ENCODE peak calls at places on chromosomes 7 and 10, in four cellular contexts. Y is tibial artery, A is right cardiac atrium, Q is GM23338. X is an unnamed sample. For H3K4me1, the result is how much of the 10 kb centered on the place peaks cover.

GRCh38 chr10:11789956-11790355 is 33.2 kb upstream of the PROSER2 start:
- DNase-seq in Y (no peak), Q (no peak), A (no peak), X (no peak)

GRCh38 chr10:69517271-69517848 is 55.9 kb downstream of the NEUROG3 start:
- DNase-seq in Q (no peak), Y (no peak), A (no peak), X (peak)

GRCh38 chr7:134290286-134290685 is 26.4 kb downstream of the SLC35B4 start:
- DNase-seq in Y (no peak), A (no peak), Q (no peak), X (no peak)

GRCh38 chr10:12130237-12130872 is 878 bp downstream of the SEC61A2 start:
- DNase-seq in Y (peak), Q (peak), A (peak), X (no peak)

GRCh38 chr7:26143298-26144044 is 8.5 kb upstream of the NFE2L3 start:
- DNase-seq in A (no peak), Y (no peak), Q (no peak), X (no peak)

GRCh38 chr10:88292185-88292514 is 291.0 kb downstream of the RNLS start:
- DNase-seq in Q (no peak), A (no peak), Y (no peak), X (no peak)

GRCh38 chr7:135994466-135995205 is 17.5 kb upstream of the MTPN start:
- DNase-seq in Q (no peak), A (no peak), Y (no peak), X (no peak)

GRCh38 chr7:138898255-138898654 is 82.9 kb downstream of the KIAA1549 start:
- DNase-seq in Y (no peak), A (no peak), Q (no peak), X (no peak)

GRCh38 chr10:79268100-79268670 is 79.1 kb upstream of the PPIF start:
- DNase-seq in Q (no peak), A (no peak), Y (no peak), X (no peak)

GRCh38 chr7:24572421-24573007 is 738 bp upstream of the PALS2 start:
- DNase-seq in Q (peak), A (peak), Y (peak), X (peak)

GRCh38 chr7:152395115-152395514 is 40.7 kb downstream of the KMT2C start:
- DNase-seq in Y (no peak), Q (no peak), A (no peak), X (no peak)

GRCh38 chr10:119367841-119368549 is 160.6 kb downstream of the GRK5 start:
- DNase-seq in A (no peak), Y (no peak), Q (no peak), X (no peak)

GRCh38 chr10:49606981-49607535 is 3.1 kb upstream of the SLC18A3 start:
- DNase-seq in Y (peak), Q (peak), A (peak), X (peak)

GRCh38 chr10:33006342-33006887 is 48.4 kb upstream of the ITGB1 start:
- DNase-seq in Y (no peak), A (no peak), Q (no peak), X (no peak)
- H3K4me1 ChIP-seq in Y (under half), A (under half), Q (under half), X (under half)

DNA sequence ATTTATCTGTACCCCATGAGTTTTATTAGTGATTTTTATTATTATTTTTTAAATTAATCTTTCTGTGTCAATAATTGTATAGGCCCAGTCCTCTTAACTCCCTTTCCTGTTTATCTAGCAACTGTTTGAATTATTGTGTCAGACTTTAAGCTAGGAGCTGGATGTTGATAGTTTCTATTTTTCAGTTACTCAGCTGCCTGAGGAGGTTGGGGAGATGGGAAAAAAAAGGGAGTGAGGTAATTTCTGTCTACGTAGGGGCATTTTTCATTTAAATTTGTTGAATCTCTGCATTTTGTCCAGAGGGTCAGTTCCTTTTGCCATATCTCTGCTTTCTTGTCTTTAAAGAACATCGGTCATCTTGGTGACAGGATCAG is 5.0 kb upstream of the ZNF518A start:
- DNase-seq in A (no peak), Y (no peak), Q (no peak), X (no peak)
- H3K4me3 ChIP-seq in A (no peak), Y (no peak), Q (peak), X (no peak)

GRCh38 chr10:4765428-4765827 is 60.6 kb upstream of the AKR1E2 start:
- DNase-seq in A (no peak), Y (no peak), Q (no peak), X (no peak)
- H3K27ac ChIP-seq in A (no peak), Y (no peak), Q (no peak), X (no peak)

GRCh38 chr7:111074772-111075152 is 16.2 kb upstream of the LRRN3 start:
- DNase-seq in Q (no peak), Y (no peak), A (no peak), X (no peak)

GRCh38 chr7:111076205-111076604 is 14.7 kb upstream of the LRRN3 start:
- DNase-seq in Q (no peak), Y (no peak), A (no peak), X (no peak)

GRCh38 chr7:111074071-111074771 is 16.7 kb upstream of the LRRN3 start:
- DNase-seq in Y (no peak), Q (no peak), A (no peak), X (no peak)

GRCh38 chr7:111075498-111075897 is 15.4 kb upstream of the LRRN3 start:
- DNase-seq in A (no peak), Q (no peak), Y (no peak), X (no peak)

DNA sequence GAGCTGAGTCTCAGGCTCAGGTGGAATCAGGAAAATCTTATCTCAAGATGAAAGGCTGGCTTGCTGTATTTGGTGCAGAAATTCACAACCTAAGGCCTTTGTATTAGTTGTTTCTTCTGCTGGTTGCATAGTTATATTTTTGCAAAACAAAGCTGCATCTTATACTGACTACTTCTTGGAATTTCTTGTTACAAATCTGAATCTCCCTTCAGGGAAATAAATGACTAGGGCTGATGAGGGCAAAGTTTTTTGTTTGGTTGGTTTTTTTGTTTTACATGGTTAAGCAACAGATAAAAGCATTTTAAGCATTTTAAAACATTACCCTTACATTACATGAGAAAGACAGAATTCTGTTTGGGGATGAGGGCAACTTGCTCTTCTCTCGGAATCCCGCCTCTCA is 13.9 kb upstream of the LRRN3 start:
- DNase-seq in A (no peak), Y (no peak), Q (no peak), X (no peak)
- H3K4me1 ChIP-seq in A (under half), Y (under half), Q (under half), X (under half)

DNA sequence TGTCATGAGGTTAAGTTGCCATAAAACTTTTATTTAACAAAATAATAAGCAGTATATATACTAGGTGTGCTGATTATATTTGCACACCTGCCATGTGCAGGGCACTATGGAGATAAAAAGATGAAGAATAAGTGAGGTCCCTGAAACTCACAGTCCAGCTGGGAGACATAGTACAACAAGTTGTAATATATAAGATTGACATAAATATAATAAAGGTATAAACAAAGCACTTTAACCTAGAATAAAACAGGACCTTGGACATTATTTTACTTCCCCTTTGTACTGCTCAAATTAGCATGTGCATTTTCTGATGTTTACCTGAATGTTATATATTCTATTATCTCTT is 6.2 kb downstream of the STK17A start:
- DNase-seq in Q (no peak), A (no peak), Y (no peak), X (no peak)
- H3K4me3 ChIP-seq in Q (no peak), A (no peak), Y (no peak), X (no peak)

DNA sequence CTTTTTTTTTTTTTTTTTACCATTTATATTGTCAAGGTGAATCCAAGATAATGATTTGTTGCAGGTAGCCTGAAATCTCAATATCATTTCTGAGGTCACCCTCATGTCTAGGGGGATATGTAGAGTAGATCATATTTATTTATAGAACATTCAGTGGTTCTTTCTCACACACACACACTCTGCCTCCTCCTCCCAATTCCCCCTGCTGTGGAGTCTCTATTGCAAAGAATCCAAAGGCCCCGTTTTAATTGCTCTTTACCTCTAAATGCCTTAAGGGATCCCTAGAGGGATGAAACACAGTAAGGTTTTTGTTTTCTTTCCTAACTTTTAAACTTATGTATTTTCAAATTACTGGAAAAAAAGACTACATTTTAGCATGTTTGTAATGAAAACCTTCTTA is 170.0 kb downstream of the PRKG1 start:
- DNase-seq in Y (no peak), A (no peak), Q (peak), X (no peak)
- H3K27ac ChIP-seq in Y (no peak), A (no peak), Q (peak), X (no peak)

X was measured in kidney.